ENCODE peak calls at places on chromosomes 1 and 21, in six cellular contexts. O, F, Q, B, H and C are unnamed samples.

GRCh38 chr1:151472852-151473731 is 13.8 kb upstream of the POGZ start:
- DNase-seq in O (no peak), F (no peak), Q (no peak), B (peak), H (peak), C (no peak)

GRCh38 chr1:47534417-47534816 is 96.6 kb downstream of the FOXD2 start:
- DNase-seq in O (no peak), F (no peak), Q (no peak), B (no peak), H (no peak), C (no peak)

GRCh38 chr1:234281826-234282489 is 91.3 kb upstream of the COA6 start:
- DNase-seq in O (no peak), F (no peak), Q (no peak), B (no peak), H (no peak), C (no peak)

GRCh38 chr1:100868364-100868995 is 26.2 kb downstream of the EXTL2 start:
- DNase-seq in O (no peak), F (no peak), Q (peak), B (no peak), H (no peak), C (no peak)

GRCh38 chr21:38498057-38498833 is at the start of gene ERG:
- DNase-seq in O (no peak), F (no peak), Q (no peak), B (no peak), H (no peak), C (no peak)

GRCh38 chr1:192861860-192862259 is 53.0 kb downstream of the RGS2 start:
- DNase-seq in O (no peak), F (no peak), Q (no peak), B (no peak), H (no peak), C (no peak)

GRCh38 chr1:40694353-40694874 is 2.9 kb downstream of the NFYC start:
- DNase-seq in O (no peak), F (no peak), Q (no peak), B (no peak), H (no peak), C (no peak)

GRCh38 chr1:49016030-49016991 is 239.6 kb upstream of the BEND5 start:
- DNase-seq in O (no peak), F (no peak), Q (no peak), B (no peak), H (no peak), C (no peak)

GRCh38 chr1:6771568-6771825 is 13.8 kb upstream of the CAMTA1 start:
- DNase-seq in O (no peak), F (no peak), Q (no peak), B (no peak), H (no peak), C (no peak)

GRCh38 chr1:226711976-226712778 is 26.9 kb downstream of the ITPKB start:
- DNase-seq in O (no peak), F (peak), Q (no peak), B (no peak), H (no peak), C (no peak)

GRCh38 chr1:40143891-40144575 is 17.2 kb upstream of the RLF start:
- DNase-seq in O (peak), F (no peak), Q (peak), B (peak), H (peak), C (no peak)

GRCh38 chr1:88983791-88984552 is 8.5 kb downstream of the KYAT3 start:
- DNase-seq in O (no peak), F (no peak), Q (peak), B (peak), H (no peak), C (no peak)

GRCh38 chr1:158179301-158180041 is 1.2 kb upstream of the CD1D start:
- DNase-seq in O (no peak), F (no peak), Q (no peak), B (no peak), H (no peak), C (peak)

GRCh38 chr1:25618433-25618808 is 1.8 kb downstream of the MAN1C1 start:
- DNase-seq in O (no peak), F (no peak), Q (no peak), B (no peak), H (no peak), C (no peak)

GRCh38 chr21:38494688-38495087 is 3.6 kb downstream of the ERG start:
- DNase-seq in O (no peak), F (no peak), Q (no peak), B (no peak), H (no peak), C (no peak)

GRCh38 chr21:14306143-14306907 is 76.6 kb downstream of the HSPA13 start:
- DNase-seq in O (no peak), F (no peak), Q (no peak), B (no peak), H (no peak), C (no peak)

GRCh38 chr1:177384461-177384860 is 213.7 kb downstream of the BRINP2 start:
- DNase-seq in O (no peak), F (no peak), Q (no peak), B (no peak), H (no peak), C (no peak)

GRCh38 chr1:26126321-26127084 is 14.9 kb downstream of the PDIK1L start:
- DNase-seq in O (no peak), F (no peak), Q (no peak), B (peak), H (peak), C (no peak)

GRCh38 chr1:230215529-230215928 is 148.5 kb downstream of the GALNT2 start:
- DNase-seq in O (no peak), F (no peak), Q (no peak), B (no peak), H (no peak), C (no peak)

GRCh38 chr21:33024278-33025103 is 1.2 kb upstream of the OLIG2 start:
- DNase-seq in O (no peak), F (no peak), Q (no peak), B (no peak), H (no peak), C (no peak)

GRCh38 chr1:151993084-151993733 is 450 bp downstream of the S100A10 start:
- DNase-seq in O (no peak), F (peak), Q (no peak), B (peak), H (peak), C (peak)

GRCh38 chr1:183554577-183554976 is 35.7 kb downstream of the NCF2 start:
- DNase-seq in O (no peak), F (no peak), Q (no peak), B (no peak), H (no peak), C (no peak)

GRCh38 chr21:16241500-16241963 is 511.8 kb downstream of the USP25 start:
- DNase-seq in O (no peak), F (no peak), Q (no peak), B (no peak), H (peak), C (no peak)

GRCh38 chr1:63983391-63984256 is 209.8 kb downstream of the ROR1 start:
- DNase-seq in O (no peak), F (no peak), Q (no peak), B (no peak), H (no peak), C (no peak)

GRCh38 chr21:15311510-15311909 is 246.7 kb upstream of the NRIP1 start:
- DNase-seq in O (no peak), F (no peak), Q (no peak), B (no peak), H (no peak), C (no peak)

GRCh38 chr1:109790735-109791494 is 27.2 kb upstream of the EPS8L3 start:
- DNase-seq in O (peak), F (peak), Q (peak), B (peak), H (no peak), C (peak)

GRCh38 chr21:36134820-36135390 is at the start of gene CBR3:
- DNase-seq in O (no peak), F (peak), Q (no peak), B (no peak), H (no peak), C (no peak)

GRCh38 chr1:54806931-54807611 is 5.9 kb upstream of the TTC22 start:
- DNase-seq in O (no peak), F (no peak), Q (no peak), B (no peak), H (peak), C (no peak)

GRCh38 chr1:42137766-42138165 is 15.4 kb upstream of the GUCA2B start:
- DNase-seq in O (no peak), F (no peak), Q (no peak), B (no peak), H (peak), C (no peak)

GRCh38 chr1:182315157-182315556 is 76.4 kb downstream of the GLUL start:
- DNase-seq in O (no peak), F (no peak), Q (no peak), B (no peak), H (no peak), C (no peak)

GRCh38 chr1:59730302-59730701 is 84.4 kb upstream of the HOOK1 start:
- DNase-seq in O (no peak), F (no peak), Q (no peak), B (no peak), H (no peak), C (no peak)

GRCh38 chr1:239675735-239676134 is 289.4 kb downstream of the CHRM3 start:
- DNase-seq in O (no peak), F (no peak), Q (no peak), B (no peak), H (no peak), C (no peak)

GRCh38 chr1:39105841-39106765 is 80.0 kb downstream of the NDUFS5 start:
- DNase-seq in O (no peak), F (no peak), Q (peak), B (peak), H (peak), C (no peak)

GRCh38 chr1:151828931-151829330 is 2.7 kb downstream of the RORC start:
- DNase-seq in O (no peak), F (no peak), Q (no peak), B (peak), H (no peak), C (no peak)

GRCh38 chr1:3453891-3454810 is at the start of gene ARHGEF16:
- DNase-seq in O (no peak), F (no peak), Q (peak), B (peak), H (peak), C (no peak)

GRCh38 chr1:40056519-40057309 is 16.2 kb downstream of the CAP1 start:
- DNase-seq in O (no peak), F (no peak), Q (no peak), B (no peak), H (no peak), C (no peak)

DNA sequence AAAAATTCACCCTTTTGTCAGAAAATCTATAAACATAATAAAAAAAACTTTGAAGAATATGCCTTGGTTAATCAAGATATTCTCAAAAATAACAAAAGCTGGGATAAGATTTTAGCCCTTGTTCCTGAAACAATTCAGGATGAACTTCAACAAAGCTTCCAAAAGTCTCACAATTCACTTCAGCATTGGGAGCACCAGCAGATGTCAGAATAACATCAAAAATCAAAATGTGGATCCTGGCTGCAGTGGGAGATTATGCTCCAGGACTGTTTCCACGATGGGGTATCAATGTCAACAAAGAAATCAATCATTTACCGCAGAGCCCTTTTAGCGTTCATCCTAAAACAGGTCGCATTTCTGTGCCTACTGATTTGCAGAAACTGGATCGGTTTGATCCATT is 35.2 kb downstream of the ZNF670 start:
- DNase-seq in O (no peak), F (no peak), Q (no peak), B (no peak), H (no peak), C (no peak)
- TF ChIP-seq POLR2A in O (no peak), F (no peak), Q (no peak), B (no peak), H (no peak), C (no peak)

DNA sequence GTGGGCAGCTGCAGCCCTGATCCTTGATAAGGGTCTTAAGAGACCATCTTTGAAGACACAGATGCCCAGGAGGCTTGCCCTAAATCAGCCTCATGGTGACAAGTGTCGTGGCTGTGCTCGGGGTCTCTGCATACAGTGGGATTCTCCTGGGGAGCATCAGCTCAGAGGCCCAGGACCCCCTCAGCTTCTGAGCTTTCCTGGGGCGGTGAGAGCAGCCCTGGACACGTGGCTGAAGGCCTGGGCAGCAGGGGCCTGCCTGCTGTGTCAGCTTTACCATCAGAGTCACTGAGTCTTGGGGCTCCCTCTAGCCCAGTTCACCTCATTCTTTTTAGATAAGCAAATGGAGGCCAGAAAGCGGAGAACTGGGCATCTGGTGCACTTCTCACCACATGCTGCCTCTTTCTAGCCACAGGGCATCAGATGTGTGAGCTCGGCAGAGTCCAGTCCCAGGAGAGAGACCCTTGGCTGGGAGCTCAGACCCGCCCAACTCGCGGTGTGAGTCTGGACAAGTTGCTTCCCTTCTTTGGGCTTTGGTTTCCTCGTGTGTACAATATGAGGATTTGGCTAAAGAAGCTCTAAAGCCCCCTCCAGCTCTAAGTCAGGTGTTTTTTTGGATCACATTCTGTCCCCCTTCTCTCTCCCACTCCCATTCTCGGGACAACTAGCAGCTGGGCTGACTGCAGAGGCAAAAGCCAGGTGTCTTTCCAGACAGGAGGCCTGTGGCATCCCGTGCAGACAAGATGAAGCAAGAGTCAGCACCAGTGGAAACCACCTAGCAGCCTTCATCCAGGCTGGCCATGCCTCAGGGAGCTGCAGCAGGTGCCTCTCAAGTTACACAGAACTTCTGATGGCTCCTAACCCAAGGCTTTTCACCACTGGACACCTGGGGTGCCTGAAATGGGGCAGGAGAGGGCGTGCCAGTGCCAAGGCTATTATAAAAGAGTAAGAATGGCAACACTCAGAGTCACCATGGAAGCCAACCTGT is 119.1 kb downstream of the KCNN3 start:
- DNase-seq in O (no peak), F (no peak), Q (no peak), B (no peak), H (no peak), C (no peak)
- TF ChIP-seq TAF1 in O (no peak), F (no peak), Q (no peak), B (no peak), H (no peak), C (no peak)

DNA sequence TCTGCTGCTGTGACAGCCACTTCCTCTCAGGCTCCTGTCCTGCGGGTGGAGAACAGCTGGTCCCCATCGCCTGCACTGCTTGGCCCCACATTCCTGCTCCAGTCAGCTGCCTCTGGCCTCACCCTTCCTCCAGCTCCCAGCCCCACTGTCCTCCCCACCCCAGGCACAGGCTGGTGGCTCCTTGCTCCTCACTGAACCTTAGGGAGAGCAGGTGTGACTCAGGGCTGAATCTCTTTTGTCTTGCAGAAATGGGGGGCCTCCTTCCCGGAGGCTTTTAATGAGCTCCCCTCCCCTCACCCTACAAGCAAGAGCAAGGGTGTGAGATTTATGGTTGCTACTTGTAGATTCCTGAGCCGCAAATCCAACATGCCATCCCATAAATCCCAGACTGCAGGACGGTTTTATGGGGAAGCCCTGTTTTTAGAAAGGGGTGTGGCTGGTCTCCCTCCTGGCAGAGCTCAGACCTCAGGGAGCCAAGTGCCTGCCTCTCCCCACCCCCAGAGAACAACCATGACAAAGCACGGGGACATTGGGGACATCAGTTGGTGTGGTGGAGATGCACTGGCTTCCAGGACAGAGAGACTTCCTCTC is 15.2 kb downstream of the CDK18 start:
- DNase-seq in O (no peak), F (no peak), Q (no peak), B (no peak), H (no peak), C (no peak)
- TF ChIP-seq POLR2AphosphoS5 in O (no peak), F (no peak), Q (no peak), B (no peak), H (no peak), C (no peak)

GRCh38 chr1:174022976-174023277 is 770 bp upstream of the RC3H1 start:
- DNase-seq in O (no peak), F (no peak), Q (no peak), B (no peak), H (no peak), C (no peak)

GRCh38 chr1:174018565-174018964 is 3.6 kb downstream of the RC3H1 start:
- DNase-seq in O (no peak), F (no peak), Q (no peak), B (no peak), H (no peak), C (no peak)

GRCh38 chr1:174021611-174022079 is 512 bp downstream of the RC3H1 start:
- DNase-seq in O (no peak), F (peak), Q (peak), B (peak), H (peak), C (peak)

GRCh38 chr1:174023438-174023837 is 1.3 kb upstream of the RC3H1 start:
- DNase-seq in O (no peak), F (no peak), Q (no peak), B (no peak), H (no peak), C (no peak)

GRCh38 chr1:174022080-174022975 is at the start of gene RC3H1:
- DNase-seq in O (peak), F (peak), Q (peak), B (peak), H (peak), C (peak)
- TF ChIP-seq POLR2A in O (peak), F (peak), Q (peak), B (peak), H (peak), C (peak)